ENCODE peak calls at places on chromosomes 4 and X, in five cellular contexts. V is left ventricle myocardium inferior, Y is NB4, T is astrocyte of the spinal cord, B is mesothelial cell of epicardium. K is an unnamed sample.

GRCh38 chr4:17094811-17095210 is 196.4 kb upstream of the LDB2 start:
- DNase-seq in T (no peak), V (no peak), Y (no peak), B (no peak), K (no peak)

GRCh38 chrX:23883737-23884354 is 23.9 kb downstream of the APOO start:
- DNase-seq in T (peak), B (no peak), V (no peak), Y (peak), K (peak)

GRCh38 chrX:40090050-40090804 is 7.5 kb downstream of the BCOR start:
- DNase-seq in V (peak), Y (no peak), B (no peak), T (no peak), K (no peak)

GRCh38 chr4:185387957-185388356 is 7.8 kb downstream of the LRP2BP start:
- DNase-seq in T (no peak), V (no peak), Y (no peak), B (no peak), K (no peak)

GRCh38 chrX:44967221-44967620 is 94.2 kb downstream of the KDM6A start:
- DNase-seq in V (no peak), T (no peak), B (no peak), Y (no peak), K (no peak)

GRCh38 chr4:17788956-17789355 is 7.5 kb upstream of the FAM184B start:
- DNase-seq in T (no peak), B (no peak), V (no peak), Y (no peak), K (no peak)

GRCh38 chr4:64248151-64248550 is 161.1 kb downstream of the TECRL start:
- DNase-seq in V (no peak), T (no peak), B (no peak), Y (no peak), K (no peak)

GRCh38 chr4:112290341-112290740 is 4.6 kb upstream of the TIFA start:
- DNase-seq in B (no peak), Y (no peak), V (no peak), T (no peak), K (no peak)

GRCh38 chrX:103878466-103879151 is 46.6 kb upstream of the RAB9B start:
- DNase-seq in Y (no peak), T (peak), B (no peak), V (no peak), K (peak)

GRCh38 chrX:10633722-10634121 is 13.3 kb upstream of the MID1 start:
- DNase-seq in Y (peak), T (peak), V (peak), B (no peak), K (peak)

GRCh38 chrX:97628807-97629596 is 745.3 kb downstream of the RPA4 start:
- DNase-seq in T (no peak), V (no peak), B (no peak), Y (no peak), K (no peak)

GRCh38 chrX:63551856-63552255 is 200.7 kb upstream of the SPIN4 start:
- DNase-seq in V (no peak), B (no peak), Y (no peak), T (no peak), K (no peak)

GRCh38 chr4:169626328-169627282 is 6.2 kb downstream of the CLCN3 start:
- DNase-seq in V (no peak), Y (no peak), T (no peak), B (no peak), K (no peak)

GRCh38 chr4:150242820-150243458 is 164.7 kb downstream of the DCLK2 start:
- DNase-seq in T (peak), B (no peak), V (no peak), Y (peak), K (peak)

GRCh38 chr4:99655315-99656081 is 2.1 kb downstream of the C4orf54 start:
- DNase-seq in T (peak), V (peak), Y (no peak), B (no peak), K (peak)

GRCh38 chrX:56503941-56504673 is 59.3 kb upstream of the UBQLN2 start:
- DNase-seq in Y (no peak), T (no peak), V (no peak), B (no peak), K (no peak)

GRCh38 chrX:49029876-49030275 is 13.3 kb downstream of the TFE3 start:
- DNase-seq in B (no peak), T (no peak), Y (no peak), V (no peak), K (no peak)

GRCh38 chrX:74270393-74270792 is 33.6 kb upstream of the ZCCHC13 start:
- DNase-seq in V (no peak), B (no peak), T (no peak), Y (no peak), K (no peak)

GRCh38 chrX:46831620-46832327 is 5.1 kb upstream of the RP2 start:
- DNase-seq in Y (no peak), V (no peak), T (peak), B (no peak), K (peak)

GRCh38 chrX:137428777-137429564 is 137.0 kb upstream of the ZIC3 start:
- DNase-seq in V (no peak), Y (no peak), T (no peak), B (no peak), K (no peak)

GRCh38 chr4:21507439-21507838 is 441.1 kb downstream of the KCNIP4 start:
- DNase-seq in V (no peak), T (peak), B (no peak), Y (peak), K (peak)
- TF ChIP-seq CTCF in V (no peak), T (peak), B (peak), Y (peak), K (peak)

DNA sequence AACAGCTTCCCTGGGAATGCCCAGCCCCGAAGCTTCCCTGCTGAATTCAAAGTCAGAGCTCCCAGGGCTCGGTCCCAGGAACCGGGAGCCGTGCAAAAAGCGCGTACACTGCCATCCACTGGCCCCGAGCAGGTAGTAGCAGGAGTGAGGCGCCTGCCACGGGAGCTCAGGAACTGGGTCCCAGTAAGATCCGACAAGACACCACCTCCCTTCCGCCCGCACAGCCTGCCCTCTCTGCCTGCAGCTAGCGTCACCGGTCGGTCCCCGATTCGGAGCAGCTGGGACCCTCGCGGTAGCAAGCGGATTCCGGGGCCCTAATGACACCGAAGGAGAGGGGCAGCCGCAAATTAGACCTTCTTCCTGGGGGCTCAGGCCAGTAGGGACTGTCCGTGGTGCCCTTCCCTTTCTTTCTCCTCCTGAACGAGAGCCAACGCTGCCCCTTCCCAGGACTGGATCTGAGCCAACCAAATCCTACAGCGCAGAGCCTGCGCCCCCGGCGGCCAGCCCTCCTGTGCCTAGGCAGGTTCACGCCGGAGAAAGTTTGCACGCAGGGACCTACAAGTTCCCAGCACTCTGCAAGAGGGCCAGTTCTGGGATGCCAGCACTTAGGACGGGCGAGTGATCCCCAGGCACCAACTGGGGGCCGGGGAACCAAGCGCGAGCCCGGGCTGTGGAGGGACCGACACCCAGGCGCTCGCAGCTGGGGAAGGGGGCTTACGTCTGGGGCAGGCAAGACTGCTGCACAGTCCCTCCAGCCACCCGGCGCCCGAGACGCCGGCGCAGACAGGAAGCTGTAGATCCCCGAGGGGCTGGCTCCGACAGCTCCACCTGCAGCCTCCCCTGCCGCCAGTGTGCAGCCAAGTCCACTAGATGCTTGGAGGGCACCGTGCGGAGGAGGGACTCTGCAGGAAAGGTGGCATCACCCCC is 949 bp downstream of the CORIN start:
- DNase-seq in B (peak), V (peak), Y (peak), T (peak), K (peak)
- TF ChIP-seq CTCF in B (peak), V (peak), Y (peak), T (peak), K (peak)

GRCh38 chr4:181578911-181579310 is 664.3 kb upstream of the TENM3 start:
- DNase-seq in T (peak), B (no peak), V (no peak), Y (no peak), K (peak)

DNA sequence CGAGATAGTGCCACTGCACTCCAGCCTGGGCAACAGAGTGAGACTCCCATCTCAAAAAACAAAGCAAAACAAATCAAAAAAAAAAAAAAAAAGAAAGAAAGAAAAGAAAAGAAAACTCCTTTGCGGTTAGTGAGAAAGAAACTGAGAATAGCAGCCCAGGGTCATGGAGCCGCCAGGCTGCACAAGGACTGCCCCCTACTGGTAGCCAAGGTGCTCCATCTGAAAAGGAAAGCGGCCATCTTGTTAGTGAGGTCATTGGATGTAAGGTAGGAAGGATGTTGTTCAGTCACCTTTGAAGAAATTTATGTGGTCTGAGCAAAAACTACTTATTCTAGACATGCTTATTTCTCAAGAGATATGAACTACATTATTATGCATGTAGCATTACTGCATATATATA is 660.6 kb upstream of the TENM3 start:
- DNase-seq in T (no peak), Y (peak), B (no peak), V (no peak), K (no peak)
- TF ChIP-seq CTCF in T (no peak), Y (peak), B (no peak), V (no peak), K (peak)

GRCh38 chr4:21879187-21879586 is 69.4 kb downstream of the KCNIP4 start:
- DNase-seq in B (no peak), Y (peak), V (no peak), T (peak), K (peak)
- TF ChIP-seq CTCF in B (no peak), Y (no peak), V (no peak), T (peak), K (peak)

DNA sequence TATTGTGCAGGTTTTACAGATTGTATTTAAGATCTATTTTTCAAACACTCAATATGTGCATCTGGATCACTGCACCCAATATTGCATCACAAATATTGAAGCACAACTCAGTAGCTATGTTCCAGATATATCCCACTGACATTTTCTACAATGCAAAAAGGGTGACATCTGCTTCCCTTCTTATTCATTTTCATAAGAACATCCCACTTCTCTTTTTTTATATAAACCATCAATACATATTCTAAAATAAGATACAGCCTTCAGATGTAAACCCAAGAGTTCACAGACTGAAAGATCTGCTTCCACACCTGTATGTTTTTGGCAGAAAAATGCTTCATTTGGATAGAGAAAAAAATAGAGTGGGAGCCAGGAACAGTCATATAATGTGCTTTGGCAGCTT is 815.7 kb upstream of the ADGRL3 start:
- DNase-seq in Y (no peak), B (no peak), T (no peak), V (no peak), K (no peak)
- TF ChIP-seq CTCF in Y (no peak), B (no peak), T (no peak), V (no peak), K (no peak)

DNA sequence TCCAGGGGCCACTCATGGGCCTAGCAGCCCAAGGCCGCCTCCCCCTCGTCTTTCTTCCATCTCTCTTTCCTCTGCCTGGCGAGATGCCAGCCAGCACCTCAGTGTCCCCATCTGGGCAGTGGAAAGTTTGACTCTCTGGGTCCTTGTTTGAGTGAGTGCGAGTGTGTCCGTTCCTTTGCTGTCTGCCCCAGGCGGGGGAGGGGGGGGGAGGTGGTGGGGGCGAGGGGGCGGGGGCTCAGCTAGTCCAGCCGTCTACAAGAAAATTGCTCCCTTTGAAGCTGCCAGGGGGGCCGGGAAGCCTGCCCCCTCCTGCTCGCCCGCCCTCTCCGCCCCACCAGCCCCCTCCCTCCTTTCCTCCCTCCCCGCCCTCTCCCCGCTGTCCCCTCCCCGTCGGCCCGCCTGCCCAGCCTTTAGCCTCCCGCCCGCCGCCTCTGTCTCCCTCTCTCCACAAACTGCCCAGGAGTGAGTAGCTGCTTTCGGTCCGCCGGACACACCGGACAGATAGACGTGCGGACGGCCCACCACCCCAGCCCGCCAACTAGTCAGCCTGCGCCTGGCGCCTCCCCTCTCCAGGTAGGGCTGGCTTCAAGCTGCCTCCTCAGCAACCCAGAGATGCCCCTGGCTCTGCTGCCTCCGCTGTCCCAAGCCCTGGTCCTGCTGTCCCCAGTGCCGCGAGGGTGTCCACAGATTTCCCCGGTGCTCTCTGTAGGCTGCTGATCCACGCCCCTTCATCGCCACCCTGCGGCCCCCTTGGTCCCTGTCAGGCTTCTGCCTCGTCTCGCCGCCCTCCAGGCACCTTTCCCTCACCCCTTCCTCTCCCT is at the start of gene BGN:
- DNase-seq in V (peak), B (no peak), Y (no peak), T (peak), K (peak)
- TF ChIP-seq CTCF in V (peak), B (no peak), Y (no peak), T (peak), K (peak)

DNA sequence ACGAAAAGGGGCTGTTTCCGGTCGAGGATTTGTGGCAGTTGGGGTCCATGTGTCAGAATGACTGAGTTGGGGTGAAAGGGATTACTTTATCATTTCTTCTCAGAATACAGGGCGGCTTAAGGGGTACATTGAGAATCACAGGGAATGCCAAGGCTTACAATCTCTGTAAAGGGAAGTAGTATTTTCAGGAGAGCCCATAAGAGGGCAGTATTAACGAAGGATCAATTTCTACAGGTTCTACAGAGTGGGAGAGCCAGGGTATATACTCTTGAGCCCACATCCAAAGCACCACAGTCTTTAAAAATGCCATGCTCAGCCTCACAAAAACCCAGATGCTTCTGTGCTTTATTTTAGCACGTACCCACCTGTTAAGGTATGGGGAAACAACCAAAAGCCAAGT is 67.7 kb upstream of the ZXDA start:
- DNase-seq in Y (peak), V (no peak), B (no peak), T (no peak), K (no peak)
- TF ChIP-seq CTCF in Y (no peak), V (peak), B (no peak), T (no peak), K (no peak)

DNA sequence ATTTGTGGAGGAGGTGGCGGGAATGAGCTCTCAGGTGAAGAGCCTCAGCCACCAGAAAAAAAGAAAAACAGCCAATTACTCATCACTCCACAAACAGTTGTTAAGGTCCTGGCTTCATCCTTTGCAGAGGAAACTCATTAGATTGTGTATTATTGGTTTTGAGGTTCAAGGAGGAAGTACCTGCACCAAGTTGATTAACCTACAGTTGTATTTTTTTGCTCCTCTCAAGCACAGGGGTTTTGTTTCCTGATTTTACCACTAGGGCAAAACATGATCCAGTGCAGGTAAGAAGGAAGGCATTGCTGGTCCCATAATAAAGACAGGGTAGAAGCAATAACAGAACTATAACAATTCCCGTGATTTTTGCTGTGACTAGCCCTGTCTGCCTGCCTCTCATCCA is 84.0 kb upstream of the QRFPR start:
- DNase-seq in V (no peak), B (no peak), Y (no peak), T (no peak), K (no peak)
- TF ChIP-seq CTCF in V (no peak), B (no peak), Y (no peak), T (no peak), K (no peak)

DNA sequence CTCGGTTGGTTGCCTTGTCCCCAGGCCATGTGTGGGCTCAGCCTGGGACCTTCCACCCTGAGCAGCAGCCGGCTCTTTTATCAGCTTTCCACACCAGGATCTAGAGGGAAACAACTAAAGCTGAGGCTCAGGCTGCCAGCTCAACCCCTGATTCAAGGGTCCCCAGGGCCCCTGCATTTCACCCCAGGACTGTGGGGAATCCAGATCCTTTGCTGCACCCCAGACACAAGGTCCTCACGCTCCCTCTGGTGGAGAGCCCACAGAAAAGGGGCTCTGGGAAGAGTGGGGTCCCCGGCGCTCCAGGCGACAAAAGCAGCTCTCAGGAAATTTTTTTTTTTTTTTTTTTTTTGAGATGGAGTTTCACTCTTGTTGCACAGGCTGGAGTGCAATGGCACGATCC is 64.3 kb downstream of the ZFYVE28 start:
- DNase-seq in V (no peak), T (no peak), B (no peak), Y (peak), K (peak)
- TF ChIP-seq CTCF in V (peak), T (peak), B (no peak), Y (peak), K (peak)